ENCODE peak calls at places on chromosomes 3 and 15, in seven cellular contexts. P is MM.1S, K is IMR-90, S is HepG2, W is astrocyte, Q is H9, H is neuronal stem cell. C is an unnamed sample.

GRCh38 chr3:134650431-134651346 is at the start of gene KY:
- DNase-seq in S (no peak), Q (peak; percentile 73), H (peak; percentile 39), W (peak; percentile 31), K (peak; percentile 26), P (peak; percentile 80), C (no peak)

GRCh38 chr15:82904574-82904973 is 47.9 kb downstream of the HOMER2 start:
- DNase-seq in K (no peak), H (no peak), Q (no peak), S (no peak), W (no peak), P (no peak), C (no peak)

GRCh38 chr3:57966823-57967222 is 41.4 kb upstream of the FLNB start:
- DNase-seq in P (no peak), Q (no peak), K (peak; percentile 37), H (no peak), S (no peak), W (no peak), C (no peak)

GRCh38 chr3:139574026-139574947 is 34.7 kb upstream of the RBP1 start:
- DNase-seq in P (no peak), Q (no peak), H (no peak), S (no peak), K (no peak), W (no peak), C (peak; percentile 42)

GRCh38 chr3:71466483-71466882 is 117.0 kb downstream of the FOXP1 start:
- DNase-seq in H (no peak), P (no peak), Q (no peak), K (no peak), S (no peak), W (peak; percentile 45), C (no peak)

GRCh38 chr15:74373731-74374647 is 6.5 kb upstream of the CYP11A1 start:
- DNase-seq in S (peak; percentile 83), P (peak; percentile 96), Q (peak; percentile 98), K (peak; percentile 72), W (peak; percentile 65), H (peak; percentile 88), C (peak; percentile 98)

GRCh38 chr15:94168250-94168649 is 63.1 kb upstream of the MCTP2 start:
- DNase-seq in Q (no peak), H (no peak), P (peak; percentile 13), K (no peak), W (no peak), S (peak; percentile 6), C (peak; percentile 85)

GRCh38 chr3:195270350-195271115 is 426 bp downstream of the XXYLT1 start:
- DNase-seq in W (peak; percentile 64), P (peak; percentile 82), Q (peak; percentile 76), H (peak; percentile 77), K (peak; percentile 69), S (peak; percentile 45), C (peak; percentile 72)

GRCh38 chr15:70104227-70104626 is 6.5 kb upstream of the TLE3 start:
- DNase-seq in S (no peak), H (no peak), K (no peak), P (no peak), Q (no peak), W (no peak), C (no peak)

GRCh38 chr3:101998256-101998926 is 149.1 kb downstream of the NFKBIZ start:
- DNase-seq in P (no peak), W (no peak), K (no peak), H (no peak), S (no peak), Q (no peak), C (peak; percentile 41)

GRCh38 chr15:99476413-99477222 is 89.2 kb upstream of the MEF2A start:
- DNase-seq in P (no peak), H (no peak), K (peak; percentile 100), Q (no peak), W (peak; percentile 99), S (peak; percentile 73), C (no peak)

GRCh38 chr15:77168616-77169015 is 97.7 kb upstream of the TSPAN3 start:
- DNase-seq in H (no peak), Q (no peak), K (peak; percentile 31), W (peak; percentile 84), P (no peak), S (no peak), C (no peak)

GRCh38 chr15:62324382-62324781 is 159.3 kb upstream of the C2CD4B start:
- DNase-seq in W (peak; percentile 10), P (no peak), H (no peak), Q (no peak), K (no peak), S (no peak), C (no peak)

GRCh38 chr15:68085052-68085451 is 30.9 kb downstream of the PIAS1 start:
- DNase-seq in W (no peak), H (no peak), K (peak; percentile 17), Q (no peak), S (no peak), P (no peak), C (no peak)

GRCh38 chr3:30155755-30156154 is 450.6 kb upstream of the TGFBR2 start:
- DNase-seq in S (no peak), W (no peak), P (no peak), K (no peak), Q (no peak), H (no peak), C (no peak)

GRCh38 chr15:90231028-90232017 is 2.4 kb downstream of the CIB1 start:
- DNase-seq in K (no peak), S (no peak), P (no peak), Q (no peak), H (no peak), W (no peak), C (no peak)

GRCh38 chr15:65374831-65375401 is 2.9 kb downstream of the IGDCC3 start:
- DNase-seq in W (no peak), S (no peak), P (no peak), Q (peak; percentile 24), K (peak; percentile 31), H (no peak), C (no peak)

GRCh38 chr15:65377976-65378366 is at the start of gene IGDCC3:
- DNase-seq in W (no peak), H (peak; percentile 82), S (peak; percentile 81), P (no peak), Q (peak; percentile 84), K (no peak), C (no peak)

GRCh38 chr15:65375871-65376552 is 1.8 kb downstream of the IGDCC3 start:
- DNase-seq in K (no peak), S (no peak), W (no peak), P (no peak), Q (peak; percentile 33), H (no peak), C (no peak)

GRCh38 chr15:65376767-65377104 is 1.1 kb downstream of the IGDCC3 start:
- DNase-seq in Q (peak; percentile 52), W (no peak), P (no peak), H (no peak), S (no peak), K (no peak), C (no peak)

DNA sequence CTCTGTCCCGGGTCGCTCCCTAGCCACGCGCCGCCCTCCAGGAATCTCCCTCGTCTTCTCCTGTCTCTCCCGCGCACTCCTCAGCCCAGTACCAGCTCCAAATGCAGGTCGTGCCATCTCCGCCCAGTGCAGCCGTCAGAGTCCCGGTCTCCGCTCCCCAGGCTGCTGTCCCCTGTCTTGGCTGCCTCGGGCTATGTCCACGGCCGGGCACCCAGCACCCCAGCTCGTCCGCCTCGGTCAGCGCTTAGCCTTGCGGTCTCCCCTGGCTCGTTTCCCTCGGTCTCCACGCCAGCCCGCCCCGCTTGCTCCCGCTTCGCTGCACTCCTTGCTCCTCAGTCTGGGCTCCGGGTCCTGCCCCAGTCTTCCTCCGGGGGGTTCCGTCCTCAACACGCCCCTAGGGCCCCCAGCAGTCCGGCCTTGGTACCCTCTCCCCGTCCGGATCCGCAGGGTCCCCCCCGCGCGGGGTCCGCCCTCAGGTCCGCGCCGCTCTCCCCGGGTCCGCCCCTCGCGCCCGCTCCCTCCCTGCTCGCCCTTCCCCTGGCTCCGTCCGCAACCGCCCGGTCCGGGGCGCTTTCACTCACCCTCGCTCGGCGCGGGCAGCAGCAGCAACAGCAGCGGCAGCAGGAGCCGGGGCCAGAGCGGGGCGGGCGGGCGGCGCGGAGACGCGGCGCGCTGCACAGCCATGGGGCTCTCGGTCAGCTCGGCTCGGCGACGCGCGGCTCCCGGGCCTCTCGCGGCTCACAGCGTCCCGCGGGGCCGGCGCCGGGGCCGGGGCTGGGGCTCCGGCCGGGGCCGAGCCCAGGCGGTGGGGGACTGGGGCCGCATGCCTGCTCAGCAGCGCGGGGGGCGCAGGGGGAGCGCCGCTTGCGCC is 462 bp downstream of the IGDCC3 start:
- DNase-seq in P (no peak), Q (peak; percentile 58), H (no peak), S (no peak), W (peak; percentile 24), K (no peak), C (no peak)
- H3K9ac ChIP-seq in P (no peak overlapping the region), Q (peak overlapping the region; percentile 11), H (peak overlapping the region; percentile 98), S (peak overlapping the region; percentile 84), W (peak overlapping the region; percentile 18), K (no peak overlapping the region), C (no peak overlapping the region)

GRCh38 chr3:162605651-162606204 is 1109.1 kb downstream of the OTOL1 start:
- DNase-seq in H (no peak), Q (no peak), W (no peak), S (no peak), K (no peak), P (no peak), C (no peak)
- H3K9me3 ChIP-seq in H (peaks cover 9% of the 10 kb centered on the region), Q (peaks cover 7% of the 10 kb centered on the region), W (no peaks in the 10 kb centered on the region), S (no peaks in the 10 kb centered on the region), K (no peaks in the 10 kb centered on the region), P (no peaks in the 10 kb centered on the region), C (peaks cover 10% of the 10 kb centered on the region)

DNA sequence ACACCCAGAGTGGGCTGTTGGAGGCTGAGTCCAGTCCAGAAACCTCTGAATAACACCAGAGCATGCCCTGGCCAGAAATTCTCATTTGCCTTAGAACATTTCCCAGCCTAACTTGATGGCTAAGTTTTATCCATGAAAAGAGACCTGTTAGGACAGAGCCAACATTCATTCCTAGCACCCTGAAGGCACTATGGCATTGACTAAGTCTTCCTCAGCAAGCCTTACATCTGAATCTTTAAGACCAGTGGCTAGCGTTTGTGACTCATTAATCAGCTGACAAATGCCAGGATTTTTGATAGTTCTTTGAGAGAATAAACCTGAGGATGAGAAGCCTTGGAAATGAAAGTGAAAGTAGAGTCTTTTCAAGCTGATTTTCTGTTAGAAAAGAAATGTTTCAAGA is 1087.1 kb upstream of the ALCAM start:
- DNase-seq in Q (no peak), K (peak; percentile 50), W (peak; percentile 61), S (no peak), H (no peak), P (peak; percentile 58), C (no peak)
- H3K9ac ChIP-seq in Q (no peak overlapping the region), K (no peak overlapping the region), W (peak overlapping the region; percentile 24), S (no peak overlapping the region), H (no peak overlapping the region), P (peak overlapping the region; percentile 29), C (no peak overlapping the region)

GRCh38 chr15:25178835-25179672 is 224.3 kb downstream of the SNRPN start:
- DNase-seq in W (no peak), Q (no peak), K (no peak), S (no peak), P (no peak), H (no peak), C (no peak)

GRCh38 chr15:25175789-25176615 is 221.2 kb downstream of the SNRPN start:
- DNase-seq in Q (peak; percentile 17), K (no peak), W (no peak), P (no peak), H (no peak), S (no peak), C (no peak)

GRCh38 chr15:25177955-25178801 is 223.4 kb downstream of the SNRPN start:
- DNase-seq in K (no peak), P (no peak), S (no peak), Q (peak; percentile 7), H (no peak), W (no peak), C (no peak)

GRCh38 chr15:25176616-25176923 is 221.8 kb downstream of the SNRPN start:
- DNase-seq in P (no peak), S (no peak), W (no peak), H (no peak), Q (peak; percentile 9), K (no peak), C (no peak)

GRCh38 chr15:25176991-25177954 is 222.5 kb downstream of the SNRPN start:
- DNase-seq in Q (no peak), S (no peak), H (no peak), P (no peak), W (no peak), K (no peak), C (no peak)
- H3K9me3 ChIP-seq in Q (peaks cover 75% of the 10 kb centered on the region), S (peaks cover 99% of the 10 kb centered on the region), H (peaks cover 15% of the 10 kb centered on the region), P (no peaks in the 10 kb centered on the region), W (peaks cover 23% of the 10 kb centered on the region), K (peaks cover 74% of the 10 kb centered on the region), C (peaks cover 13% of the 10 kb centered on the region)

C was measured in Karpas-422.